ENCODE peak calls at places on chromosomes 2 and 18, in seven cellular contexts. E is HFF-Myc, K is DMS 273 treated with DMSO at 0.1 percent for 48 hours, S is NCI-H226, M is NCI-H1417 treated with DMSO at 0.1 percent for 48 hours, U is C1 segment of cervical spinal cord, J is COR-L47. Y is an unnamed sample.

GRCh38 chr18:10455726-10456453 is 1.5 kb downstream of the APCDD1 start:
- DNase-seq in U (no peak), J (peak), E (no peak), M (peak), K (peak), S (no peak), Y (peak)

GRCh38 chr18:77131100-77131651 is 1.4 kb downstream of the MBP start:
- DNase-seq in E (no peak), K (no peak), S (no peak), J (no peak), M (no peak), U (no peak), Y (no peak)

GRCh38 chr18:36579311-36579710 is 249.5 kb downstream of the TPGS2 start:
- DNase-seq in M (no peak), K (no peak), J (no peak), S (no peak), U (no peak), E (no peak), Y (no peak)

GRCh38 chr2:81650048-81650971 is 1345.8 kb upstream of the LRRTM1 start:
- DNase-seq in S (no peak), E (no peak), U (no peak), J (no peak), K (no peak), M (no peak), Y (no peak)

GRCh38 chr2:67806816-67807215 is 256.0 kb downstream of the C1D start:
- DNase-seq in K (no peak), S (no peak), M (no peak), J (no peak), E (no peak), U (no peak), Y (no peak)

GRCh38 chr2:217942731-217943335 is 60.0 kb downstream of the TNS1 start:
- DNase-seq in S (no peak), K (no peak), J (no peak), U (no peak), E (no peak), M (no peak), Y (no peak)

GRCh38 chr2:232833830-232834229 is 36.2 kb upstream of the SNORC start:
- DNase-seq in U (no peak), K (no peak), J (no peak), M (no peak), S (no peak), E (no peak), Y (no peak)

GRCh38 chr2:239822146-239822945 is 202.8 kb downstream of the NDUFA10 start:
- DNase-seq in U (no peak), E (no peak), S (no peak), M (no peak), K (no peak), J (no peak), Y (no peak)

GRCh38 chr2:27320958-27321543 is 1.8 kb downstream of the MPV17 start:
- DNase-seq in K (peak), S (peak), M (no peak), U (no peak), J (peak), E (peak), Y (peak)

GRCh38 chr2:193537531-193537930 is 1342.8 kb upstream of the TMEFF2 start:
- DNase-seq in K (no peak), M (no peak), U (no peak), S (no peak), J (no peak), E (no peak), Y (no peak)

GRCh38 chr2:168494190-168494711 is 38.2 kb downstream of the CERS6 start:
- DNase-seq in K (no peak), U (no peak), M (no peak), S (no peak), E (no peak), J (no peak), Y (no peak)

GRCh38 chr18:56823986-56824385 is 172.8 kb downstream of the WDR7 start:
- DNase-seq in K (no peak), U (no peak), E (no peak), S (no peak), M (no peak), J (no peak), Y (no peak)

GRCh38 chr2:202104286-202104870 is 31.3 kb downstream of the KIAA2012 start:
- DNase-seq in K (no peak), U (no peak), E (peak), M (no peak), S (peak), J (no peak), Y (peak)

GRCh38 chr2:217799553-217800432 is 203.0 kb downstream of the TNS1 start:
- DNase-seq in J (no peak), K (no peak), M (no peak), S (no peak), E (no peak), U (no peak), Y (no peak)

GRCh38 chr2:128196026-128196822 is 105.2 kb downstream of the UGGT1 start:
- DNase-seq in U (no peak), M (no peak), J (peak), K (no peak), S (peak), E (no peak), Y (no peak)

GRCh38 chr2:176063958-176064357 is 19.8 kb downstream of the EVX2 start:
- DNase-seq in S (no peak), M (no peak), E (no peak), U (no peak), K (peak), J (no peak), Y (no peak)

GRCh38 chr18:26656944-26657536 is 108.7 kb upstream of the KCTD1 start:
- DNase-seq in K (no peak), U (peak), M (no peak), S (peak), J (peak), E (no peak), Y (no peak)

GRCh38 chr2:15722980-15723379 is 131.3 kb downstream of the DDX1 start:
- DNase-seq in E (no peak), K (no peak), M (no peak), J (no peak), U (no peak), S (no peak), Y (no peak)

GRCh38 chr2:83827618-83828017 is 631.5 kb downstream of the SUCLG1 start:
- DNase-seq in M (no peak), E (no peak), K (no peak), S (no peak), U (no peak), J (no peak), Y (no peak)

GRCh38 chr2:71747573-71747972 is 294.2 kb downstream of the DYSF start:
- DNase-seq in S (no peak), U (no peak), K (no peak), E (no peak), M (no peak), J (no peak), Y (no peak)

GRCh38 chr2:53403836-53404413 is 363.7 kb upstream of the CHAC2 start:
- DNase-seq in J (no peak), U (no peak), K (no peak), M (no peak), S (peak), E (no peak), Y (no peak)

GRCh38 chr18:24227976-24228660 is 89.3 kb downstream of the CABYR start:
- DNase-seq in S (no peak), M (no peak), K (no peak), U (no peak), J (no peak), E (no peak), Y (no peak)

GRCh38 chr2:152950125-152950524 is 231.7 kb downstream of the ARL6IP6 start:
- DNase-seq in J (no peak), E (no peak), M (no peak), K (no peak), S (peak), U (no peak), Y (no peak)

GRCh38 chr2:77939801-77940200 is 417.6 kb upstream of the LRRTM4 start:
- DNase-seq in U (no peak), J (no peak), E (no peak), K (no peak), S (no peak), M (no peak), Y (no peak)

GRCh38 chr2:233974530-233975071 is 57.4 kb downstream of the TRPM8 start:
- DNase-seq in K (peak), M (no peak), S (peak), U (no peak), J (no peak), E (peak), Y (peak)

GRCh38 chr2:16171425-16171920 is 231.1 kb downstream of the MYCN start:
- DNase-seq in U (no peak), J (no peak), E (no peak), K (no peak), M (no peak), S (peak), Y (no peak)

GRCh38 chr2:45567288-45567963 is 43.6 kb downstream of the SRBD1 start:
- DNase-seq in S (no peak), E (no peak), M (no peak), J (no peak), U (no peak), K (no peak), Y (no peak)

GRCh38 chr2:142682528-142682927 is 194.9 kb upstream of the KYNU start:
- DNase-seq in U (no peak), J (peak), K (no peak), M (no peak), E (no peak), S (no peak), Y (peak)